ENCODE peak calls at places on chromosomes 3 and 15, in five cellular contexts. I is NCI-H2171 treated with DMSO at 0.1 percent for 48 hours; R is kidney glomerular epithelial cell; A is naive thymus-derived CD8-positive, alpha-beta T cell; Y is astrocyte of the cerebellum. H is an unnamed sample.

GRCh38 chr3:44995142-44995770 is 19.2 kb downstream of the EXOSC7 start:
- DNase-seq in A (no peak), R (peak), Y (peak), I (peak), H (peak)

GRCh38 chr3:11555211-11555782 is 88.4 kb downstream of the VGLL4 start:
- DNase-seq in R (no peak), Y (no peak), I (no peak), A (no peak), H (no peak)

GRCh38 chr3:71206821-71207220 is 376.7 kb downstream of the FOXP1 start:
- DNase-seq in A (no peak), R (no peak), I (no peak), Y (no peak), H (no peak)

GRCh38 chr3:181313379-181313778 is 323.8 kb upstream of the DNAJC19 start:
- DNase-seq in I (peak), R (no peak), A (no peak), Y (no peak), H (no peak)

GRCh38 chr3:15681668-15682067 is 80.1 kb downstream of the BTD start:
- DNase-seq in I (no peak), A (no peak), R (no peak), Y (no peak), H (no peak)

GRCh38 chr3:196108075-196108743 is 26.3 kb upstream of the TFRC start:
- DNase-seq in A (no peak), I (peak), R (no peak), Y (no peak), H (no peak)

GRCh38 chr15:84400820-84401219 is 165.2 kb downstream of the GOLGA6L4 start:
- DNase-seq in I (no peak), Y (no peak), A (no peak), R (no peak), H (no peak)

GRCh38 chr15:59828262-59828661 is 139.1 kb upstream of the BNIP2 start:
- DNase-seq in Y (no peak), R (no peak), A (no peak), I (no peak), H (no peak)

GRCh38 chr3:193465992-193466618 is 87.6 kb upstream of the ATP13A5 start:
- DNase-seq in A (no peak), I (no peak), R (no peak), Y (no peak), H (no peak)

GRCh38 chr3:76866729-76867461 is 173.0 kb upstream of the ROBO2 start:
- DNase-seq in A (no peak), Y (no peak), R (no peak), I (peak), H (no peak)

GRCh38 chr15:55282284-55282833 is 7.3 kb downstream of the RAB27A start:
- DNase-seq in A (no peak), R (peak), Y (peak), I (no peak), H (no peak)

GRCh38 chr3:124043023-124043422 is 51.1 kb upstream of the ROPN1 start:
- DNase-seq in I (no peak), R (no peak), A (no peak), Y (no peak), H (no peak)

GRCh38 chr15:71117906-71118305 is 2.6 kb downstream of the THSD4 start:
- DNase-seq in R (no peak), I (no peak), Y (no peak), A (no peak), H (no peak)

GRCh38 chr3:129972301-129972700 is 2.2 kb upstream of the TRH start:
- DNase-seq in I (no peak), A (no peak), R (no peak), Y (no peak), H (no peak)

GRCh38 chr3:67647390-67647878 is 7.0 kb downstream of the SUCLG2 start:
- DNase-seq in R (peak), I (no peak), Y (peak), A (no peak), H (peak)

GRCh38 chr3:108271626-108272025 is 24.7 kb upstream of the HHLA2 start:
- DNase-seq in Y (no peak), R (no peak), I (no peak), A (no peak), H (no peak)

GRCh38 chr3:112013058-112013783 is 14.5 kb downstream of the TAGLN3 start:
- DNase-seq in A (peak), Y (peak), I (peak), R (peak), H (peak)

GRCh38 chr3:30161370-30161769 is 445.0 kb upstream of the TGFBR2 start:
- DNase-seq in Y (no peak), I (no peak), A (no peak), R (no peak), H (no peak)